ENCODE peak calls at places on chromosomes 4 and X, in five cellular contexts. R is uterus, L is cardiac muscle cell, A is right lobe of liver, S is Peyer's patch. I is an unnamed sample.

GRCh38 chrX:30659421-30659820 is 6.2 kb downstream of the GK start:
- DNase-seq in R (no peak), L (no peak), A (no peak), S (no peak), I (no peak)

GRCh38 chr4:4880492-4880891 is 21.0 kb downstream of the MSX1 start:
- DNase-seq in R (no peak), L (no peak), A (no peak), S (no peak), I (no peak)

GRCh38 chrX:23003121-23003520 is 3.4 kb downstream of the DDX53 start:
- DNase-seq in R (no peak), L (no peak), A (no peak), S (no peak), I (no peak)

GRCh38 chr4:16758206-16758605 is 140.2 kb downstream of the LDB2 start:
- DNase-seq in R (no peak), L (no peak), A (no peak), S (no peak), I (no peak)

GRCh38 chr4:165606465-165607205 is 227.8 kb downstream of the CPE start:
- DNase-seq in R (no peak), L (no peak), A (no peak), S (no peak), I (no peak)

GRCh38 chr4:124903995-124904722 is 191.6 kb upstream of the ANKRD50 start:
- DNase-seq in R (no peak), L (peak), A (no peak), S (no peak), I (no peak)

GRCh38 chr4:86955888-86956451 is 21.2 kb downstream of the AFF1 start:
- DNase-seq in R (no peak), L (no peak), A (no peak), S (no peak), I (no peak)

GRCh38 chr4:170872794-170873193 is 783.0 kb upstream of the AADAT start:
- DNase-seq in R (no peak), L (no peak), A (no peak), S (no peak), I (no peak)

GRCh38 chr4:13984996-13985780 is 357.7 kb upstream of the BOD1L1 start:
- DNase-seq in R (no peak), L (no peak), A (no peak), S (no peak), I (no peak)

GRCh38 chrX:45506149-45506768 is 305.6 kb upstream of the DIPK2B start:
- DNase-seq in R (no peak), L (no peak), A (no peak), S (no peak), I (no peak)

GRCh38 chr4:1340181-1340747 is 6.7 kb upstream of the UVSSA start:
- DNase-seq in R (no peak), L (no peak), A (no peak), S (no peak), I (peak)

GRCh38 chr4:41009411-41009810 is 204.9 kb downstream of the APBB2 start:
- DNase-seq in R (no peak), L (no peak), A (no peak), S (no peak), I (no peak)

GRCh38 chr4:110201502-110201901 is 3.1 kb upstream of the ELOVL6 start:
- DNase-seq in R (no peak), L (peak), A (no peak), S (no peak), I (no peak)

GRCh38 chr4:55369968-55370367 is 23.9 kb downstream of the SRD5A3 start:
- DNase-seq in R (no peak), L (no peak), A (no peak), S (no peak), I (no peak)

GRCh38 chrX:108025954-108026616 is 18.8 kb upstream of the VSIG1 start:
- DNase-seq in R (no peak), L (no peak), A (no peak), S (no peak), I (peak)

GRCh38 chr4:183200453-183200852 is 101.4 kb downstream of the WWC2 start:
- DNase-seq in R (peak), L (no peak), A (peak), S (no peak), I (no peak)

GRCh38 chr4:25863347-25863784 is 578 bp upstream of the SEL1L3 start:
- DNase-seq in R (no peak), L (peak), A (peak), S (no peak), I (no peak)

GRCh38 chr4:20422398-20422797 is 170.7 kb downstream of the SLIT2 start:
- DNase-seq in R (peak), L (peak), A (peak), S (no peak), I (peak)

GRCh38 chrX:86013792-86014191 is 33.6 kb downstream of the CHM start:
- DNase-seq in R (no peak), L (no peak), A (no peak), S (no peak), I (no peak)

GRCh38 chr4:132863619-132864018 is 285.5 kb upstream of the PCDH10 start:
- DNase-seq in R (no peak), L (no peak), A (no peak), S (no peak), I (no peak)

GRCh38 chrX:132467029-132467428 is 21.8 kb downstream of the MBNL3 start:
- DNase-seq in R (no peak), L (no peak), A (no peak), S (no peak), I (no peak)

GRCh38 chr4:16078195-16078756 is 5.5 kb downstream of the PROM1 start:
- DNase-seq in R (no peak), L (no peak), A (no peak), S (no peak), I (no peak)

GRCh38 chr4:111937368-111937767 is 207.9 kb upstream of the FAM241A start:
- DNase-seq in R (no peak), L (peak), A (no peak), S (no peak), I (no peak)

GRCh38 chr4:8651661-8652180 is 59.2 kb downstream of the CPZ start:
- DNase-seq in R (no peak), L (no peak), A (no peak), S (no peak), I (no peak)

GRCh38 chrX:120476714-120477113 is 7.6 kb upstream of the LAMP2 start:
- DNase-seq in R (no peak), L (no peak), A (no peak), S (no peak), I (no peak)

GRCh38 chrX:24838624-24839023 is 144.9 kb downstream of the POLA1 start:
- DNase-seq in R (no peak), L (peak), A (no peak), S (no peak), I (peak)

GRCh38 chr4:100632163-100632562 is 114.3 kb upstream of the EMCN start:
- DNase-seq in R (no peak), L (no peak), A (no peak), S (no peak), I (no peak)

GRCh38 chr4:21367567-21367966 is 581.0 kb downstream of the KCNIP4 start:
- DNase-seq in R (no peak), L (no peak), A (no peak), S (no peak), I (no peak)

GRCh38 chr4:54585321-54586000 is 72.3 kb upstream of the KIT start:
- DNase-seq in R (no peak), L (no peak), A (no peak), S (no peak), I (no peak)

GRCh38 chrX:22912598-22912997 is 87.2 kb upstream of the DDX53 start:
- DNase-seq in R (no peak), L (no peak), A (no peak), S (no peak), I (no peak)

GRCh38 chrX:57104406-57104805 is 16.9 kb downstream of the SPIN2B start:
- DNase-seq in R (no peak), L (no peak), A (no peak), S (no peak), I (no peak)

GRCh38 chr4:41072021-41072777 is 142.1 kb downstream of the APBB2 start:
- DNase-seq in R (no peak), L (no peak), A (no peak), S (no peak), I (no peak)

GRCh38 chrX:13485167-13485566 is 84.2 kb upstream of the EGFL6 start:
- DNase-seq in R (no peak), L (no peak), A (no peak), S (no peak), I (no peak)
- H3K27ac ChIP-seq in R (peak), L (no peak), A (no peak), S (peak), I (no peak)

GRCh38 chrX:128653524-128653923 is 601.3 kb upstream of the ACTRT1 start:
- DNase-seq in R (no peak), L (no peak), A (no peak), S (no peak), I (no peak)
- H3K4me3 ChIP-seq in R (no peak), L (no peak), A (no peak), S (no peak), I (no peak)

GRCh38 chr4:6929339-6929734 is 19.7 kb downstream of the TBC1D14 start:
- DNase-seq in R (no peak), L (no peak), A (no peak), S (no peak), I (no peak)

GRCh38 chr4:6928067-6928466 is 18.4 kb downstream of the TBC1D14 start:
- DNase-seq in R (no peak), L (no peak), A (no peak), S (no peak), I (no peak)

GRCh38 chr4:6926081-6926480 is 16.5 kb downstream of the TBC1D14 start:
- DNase-seq in R (no peak), L (no peak), A (no peak), S (no peak), I (no peak)

GRCh38 chr4:6925357-6925836 is 15.8 kb downstream of the TBC1D14 start:
- DNase-seq in R (no peak), L (no peak), A (no peak), S (no peak), I (no peak)

GRCh38 chr4:6926681-6927478 is 17.3 kb downstream of the TBC1D14 start:
- DNase-seq in R (no peak), L (no peak), A (peak), S (peak), I (peak)
- H3K27ac ChIP-seq in R (no peak), L (no peak), A (peak), S (peak), I (peak)

GRCh38 chr4:76426272-76426671 is 5.3 kb upstream of the CCDC158 start:
- DNase-seq in R (no peak), L (no peak), A (no peak), S (no peak), I (no peak)

GRCh38 chr4:76420311-76420710 is 630 bp downstream of the CCDC158 start:
- DNase-seq in R (no peak), L (no peak), A (no peak), S (no peak), I (no peak)

DNA sequence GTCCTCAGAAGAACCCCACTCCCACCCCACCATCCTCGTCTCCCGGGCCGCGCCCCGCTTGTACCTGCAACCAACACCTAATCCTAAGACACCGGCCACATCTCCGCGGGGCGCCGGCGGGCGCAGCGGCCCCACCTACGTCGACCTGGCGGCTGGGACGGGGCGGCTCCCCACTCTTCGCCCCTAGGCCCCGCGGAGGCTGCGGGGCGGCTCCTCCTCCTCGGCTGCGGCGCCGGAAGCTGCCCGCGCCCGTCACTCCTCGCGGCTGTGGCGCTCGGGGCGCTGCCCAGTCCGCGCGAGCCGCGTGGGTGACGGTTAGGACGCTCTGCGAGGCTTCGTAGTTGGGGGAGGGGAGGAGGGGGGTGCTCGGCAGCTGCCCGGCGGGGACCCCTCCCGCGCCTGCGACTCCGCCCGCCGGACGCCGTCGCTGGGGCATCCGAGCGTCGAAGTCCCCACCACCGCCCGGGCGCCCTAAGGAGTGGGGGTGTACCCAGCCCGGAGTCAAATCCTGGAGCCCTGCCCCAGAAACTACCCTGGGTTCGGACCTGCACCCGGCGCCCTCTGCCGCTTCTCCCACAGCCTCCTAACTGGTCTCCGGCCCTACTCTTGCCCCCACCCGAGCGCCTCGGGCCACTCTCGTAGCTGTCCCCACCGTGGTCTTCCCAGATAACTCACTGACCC is at the start of gene CCDC158:
- DNase-seq in R (no peak), L (no peak), A (peak), S (no peak), I (no peak)
- H3K4me3 ChIP-seq in R (peak), L (no peak), A (peak), S (peak), I (no peak)

DNA sequence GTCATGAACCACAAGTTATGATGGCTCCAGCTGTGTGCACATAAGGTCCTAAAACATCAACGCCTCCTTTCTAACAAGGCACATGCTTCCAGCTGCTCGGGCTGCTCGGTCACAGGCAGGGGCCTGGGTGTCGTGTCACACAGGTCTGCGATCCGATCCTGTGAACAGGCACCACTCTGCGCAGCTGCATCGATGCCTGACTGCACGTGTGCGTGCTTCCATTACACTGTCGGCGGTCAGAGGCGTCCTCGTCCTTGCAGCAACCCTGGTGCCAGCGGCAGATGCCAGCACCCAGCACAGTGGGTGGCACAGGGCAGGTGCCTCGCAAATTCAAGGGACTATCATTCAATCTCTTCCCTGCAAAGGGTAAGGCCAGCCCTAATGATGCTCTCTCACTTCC is 23.9 kb downstream of the ZFYVE28 start:
- DNase-seq in R (no peak), L (no peak), A (no peak), S (no peak), I (no peak)
- H3K27ac ChIP-seq in R (no peak), L (no peak), A (no peak), S (no peak), I (no peak)

DNA sequence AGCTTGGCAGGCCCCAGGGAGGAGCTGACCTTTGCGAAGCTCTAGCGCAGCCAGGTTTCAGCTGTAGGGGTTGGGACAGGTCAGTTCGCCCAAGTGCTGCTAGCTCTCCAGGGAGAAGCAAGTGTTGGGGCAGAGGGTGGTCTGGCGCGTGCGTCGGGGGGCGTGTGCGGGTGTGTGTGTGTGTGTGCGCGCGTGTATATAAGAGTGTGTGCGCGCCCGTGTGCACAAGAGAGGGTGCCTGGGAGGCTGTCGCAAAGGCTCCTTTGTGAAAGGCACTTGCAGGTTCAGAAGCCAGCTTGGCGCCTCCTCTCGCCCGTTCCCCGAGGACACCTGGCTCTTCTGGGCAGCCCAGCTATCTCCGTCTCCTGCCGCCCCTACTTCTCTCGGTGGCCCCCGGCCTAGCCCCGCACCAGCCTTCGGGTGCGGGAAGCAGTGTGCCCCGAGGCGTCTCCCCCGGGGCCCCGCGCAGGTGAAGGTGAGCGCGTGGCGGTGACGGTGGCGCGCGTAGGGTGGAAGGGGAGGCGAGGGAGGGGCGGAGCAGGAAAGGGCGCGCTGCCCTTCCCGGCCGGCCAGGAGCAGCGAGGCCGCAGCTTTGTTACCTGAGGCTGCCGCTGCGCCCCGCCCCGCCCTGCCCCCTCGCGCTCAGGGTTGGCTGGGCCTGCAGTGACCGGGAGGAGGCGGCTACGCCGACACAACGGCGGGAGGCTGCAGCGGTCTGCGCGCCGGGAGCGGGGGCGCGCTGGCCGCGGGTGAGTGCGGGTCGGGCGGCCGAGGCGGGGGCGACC is at the start of gene FHDC1:
- DNase-seq in R (no peak), L (peak), A (peak), S (no peak), I (no peak)
- H3K4me3 ChIP-seq in R (peak), L (peak), A (peak), S (peak), I (peak)

I was measured in CD4-positive, alpha-beta memory T cell.